ENCODE peak calls at places on chromosomes 16 and 17, in nine cellular contexts. O, C, V, J, F, M, U, W and B are unnamed samples.

GRCh38 chr17:77753691-77754265 is 204.7 kb upstream of the TNRC6C start:
- DNase-seq in O (no peak), U (no peak), C (no peak), V (no peak), F (no peak), M (no peak), W (no peak), J (no peak), B (no peak)

GRCh38 chr17:35214631-35215273 is 20.6 kb upstream of the SLC35G3 start:
- DNase-seq in F (no peak), W (no peak), O (no peak), U (no peak), C (no peak), V (no peak), J (no peak), M (no peak), B (no peak)

GRCh38 chr17:27446569-27447301 is 9.5 kb upstream of the KSR1 start:
- DNase-seq in F (no peak), C (no peak), U (peak; percentile 98), W (no peak), M (peak; percentile 68), J (peak; percentile 80), O (no peak), V (no peak), B (no peak)

GRCh38 chr16:30700491-30700890 is 1.5 kb downstream of the SRCAP start:
- DNase-seq in O (peak; percentile 88), F (no peak), C (no peak), W (no peak), J (no peak), M (peak; percentile 23), V (no peak), U (peak; percentile 72), B (no peak)

GRCh38 chr17:75996665-75997590 is 3.7 kb upstream of the CDK3 start:
- DNase-seq in W (peak; percentile 84), U (peak; percentile 71), O (peak; percentile 97), F (peak; percentile 63), V (no peak), J (peak; percentile 97), M (peak; percentile 72), C (no peak), B (no peak)

GRCh38 chr16:54077412-54077821 is 209.2 kb downstream of the IRX3 start:
- DNase-seq in C (no peak), M (no peak), V (no peak), U (peak; percentile 50), J (peak; percentile 80), F (no peak), W (no peak), O (peak; percentile 73), B (no peak)

GRCh38 chr16:75402174-75402820 is 31.0 kb downstream of the CFDP1 start:
- DNase-seq in M (peak; percentile 46), J (peak; percentile 35), V (no peak), O (peak; percentile 72), W (no peak), C (no peak), U (peak; percentile 64), F (no peak), B (no peak)

GRCh38 chr17:7281953-7282751 is 634 bp downstream of the SLC2A4 start:
- DNase-seq in U (no peak), F (no peak), W (no peak), V (no peak), O (peak; percentile 72), M (peak; percentile 47), J (no peak), C (no peak), B (no peak)

GRCh38 chr17:56593741-56594527 is 435 bp downstream of the NOG start:
- DNase-seq in O (peak; percentile 97), V (no peak), M (peak; percentile 64), J (peak; percentile 79), U (peak; percentile 66), W (peak; percentile 51), C (peak; percentile 87), F (peak; percentile 56), B (peak; percentile 63)

GRCh38 chr17:31654936-31655335 is 204.1 kb downstream of the COPRS start:
- DNase-seq in F (no peak), C (no peak), M (no peak), V (no peak), J (peak; percentile 90), U (no peak), O (peak; percentile 22), W (no peak), B (no peak)

GRCh38 chr16:65540913-65541312 is 419.1 kb upstream of the CDH11 start:
- DNase-seq in W (no peak), U (no peak), M (no peak), O (no peak), C (no peak), F (no peak), V (no peak), J (no peak), B (no peak)

GRCh38 chr17:69451416-69452394 is 37.2 kb downstream of the MAP2K6 start:
- DNase-seq in J (no peak), C (no peak), M (no peak), W (no peak), V (no peak), O (no peak), F (no peak), U (no peak), B (no peak)

GRCh38 chr17:17071531-17072360 is 29.5 kb downstream of the MPRIP start:
- DNase-seq in F (no peak), M (no peak), J (peak; percentile 31), C (no peak), V (no peak), O (peak; percentile 68), U (no peak), W (peak; percentile 48), B (no peak)

GRCh38 chr17:17073006-17073626 is 30.9 kb downstream of the MPRIP start:
- DNase-seq in W (no peak), C (no peak), F (no peak), U (no peak), M (no peak), O (no peak), J (no peak), V (no peak), B (no peak)

GRCh38 chr17:17069849-17070248 is 27.6 kb downstream of the MPRIP start:
- DNase-seq in W (no peak), J (no peak), U (no peak), O (no peak), V (no peak), M (no peak), F (no peak), C (no peak), B (no peak)

GRCh38 chr17:17072546-17072945 is 30.3 kb downstream of the MPRIP start:
- DNase-seq in O (peak; percentile 27), V (no peak), J (no peak), M (no peak), C (no peak), U (no peak), W (peak; percentile 22), F (no peak), B (no peak)

GRCh38 chr17:17070931-17071330 is 28.7 kb downstream of the MPRIP start:
- DNase-seq in F (no peak), C (no peak), M (no peak), J (no peak), U (no peak), W (peak; percentile 83), V (no peak), O (peak; percentile 36), B (no peak)
- H3K4me1 ChIP-seq in F (peaks cover 67% of the 10 kb centered on the region), C (no peaks in the 10 kb centered on the region), M (peaks cover 26% of the 10 kb centered on the region), J (peaks cover 61% of the 10 kb centered on the region), U (peaks cover 9% of the 10 kb centered on the region), W (peaks cover 3% of the 10 kb centered on the region), V (peaks cover 9% of the 10 kb centered on the region), O (peaks cover 44% of the 10 kb centered on the region), B (peaks cover 31% of the 10 kb centered on the region)

GRCh38 chr17:32852811-32853210 is 24.1 kb downstream of the MYO1D start:
- DNase-seq in F (no peak), U (peak; percentile 6), J (peak; percentile 44), M (no peak), O (no peak), W (no peak), C (no peak), V (no peak), B (no peak)

GRCh38 chr17:32846143-32846542 is 30.8 kb downstream of the MYO1D start:
- DNase-seq in J (no peak), O (no peak), F (no peak), M (no peak), V (no peak), U (no peak), C (no peak), W (no peak), B (no peak)

GRCh38 chr17:32849879-32850278 is 27.0 kb downstream of the MYO1D start:
- DNase-seq in M (no peak), F (no peak), J (no peak), C (no peak), U (no peak), V (no peak), O (no peak), W (no peak), B (no peak)

GRCh38 chr17:32847977-32848376 is 28.9 kb downstream of the MYO1D start:
- DNase-seq in W (no peak), M (no peak), C (no peak), J (no peak), O (no peak), F (no peak), V (no peak), U (no peak), B (no peak)
- H3K27ac ChIP-seq in W (peak overlapping the region; percentile 46), M (no peak overlapping the region), C (no peak overlapping the region), J (no peak overlapping the region), O (no peak overlapping the region), F (no peak overlapping the region), V (no peak overlapping the region), U (no peak overlapping the region), B (no peak overlapping the region)

DNA sequence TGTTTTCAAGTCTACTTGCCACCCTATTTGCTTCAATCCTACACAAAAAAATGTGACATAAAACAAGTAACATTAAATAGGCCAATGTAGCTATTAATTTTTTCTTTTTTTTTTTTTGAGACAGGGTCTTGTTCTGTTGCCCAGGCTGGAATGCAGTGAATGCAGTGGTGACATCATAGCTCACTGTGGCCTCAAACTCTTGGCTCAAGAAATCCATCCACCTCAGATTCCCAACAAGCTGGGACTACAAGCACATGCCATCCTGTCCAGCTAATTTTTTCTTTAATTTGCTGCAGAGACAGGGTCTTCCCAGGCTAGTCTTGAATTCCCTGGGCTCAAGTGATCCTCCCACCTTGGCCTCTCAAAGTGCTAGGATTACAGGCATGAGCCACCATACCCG is 29.4 kb downstream of the ANKFY1 start:
- DNase-seq in M (no peak), V (no peak), O (no peak), C (no peak), W (no peak), U (peak; percentile 50), J (no peak), F (no peak), B (no peak)
- H3K4me1 ChIP-seq in M (peaks cover 15% of the 10 kb centered on the region), V (no peaks in the 10 kb centered on the region), O (peaks cover 43% of the 10 kb centered on the region), C (no peaks in the 10 kb centered on the region), W (no peaks in the 10 kb centered on the region), U (peaks cover 15% of the 10 kb centered on the region), J (peaks cover 36% of the 10 kb centered on the region), F (peaks cover 50% of the 10 kb centered on the region), B (peaks cover 15% of the 10 kb centered on the region)

DNA sequence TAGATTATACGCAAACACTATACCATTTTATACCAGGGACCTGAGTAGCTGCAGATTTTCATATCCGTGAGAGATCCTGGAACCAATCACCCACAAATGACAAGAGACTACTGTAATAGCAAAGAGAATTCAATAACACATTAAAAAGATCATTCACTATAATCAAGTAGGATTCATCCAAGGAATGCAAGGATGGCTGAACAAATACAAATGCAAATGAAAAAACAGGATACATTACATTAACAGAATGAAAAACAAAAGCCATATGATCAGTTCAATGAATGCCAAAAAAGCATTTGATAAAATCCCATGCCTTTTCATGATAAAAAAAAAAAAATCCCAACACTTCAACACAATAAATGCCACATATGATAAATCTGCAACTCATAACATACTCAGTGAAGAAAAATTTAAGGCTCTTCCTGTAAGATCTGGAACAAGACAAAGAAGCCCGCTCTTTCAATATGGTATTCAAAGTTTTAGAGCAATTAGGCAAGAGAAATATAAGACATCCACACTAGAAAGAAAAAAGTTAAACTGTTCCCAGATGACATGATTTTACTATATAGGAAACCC is 29.0 kb downstream of the N4BP1 start:
- DNase-seq in O (no peak), F (no peak), C (no peak), W (no peak), J (no peak), V (no peak), U (no peak), M (no peak), B (no peak)
- H3K27ac ChIP-seq in O (no peak overlapping the region), F (no peak overlapping the region), C (no peak overlapping the region), W (no peak overlapping the region), J (no peak overlapping the region), V (no peak overlapping the region), U (no peak overlapping the region), M (no peak overlapping the region), B (no peak overlapping the region)